ENCODE peak calls at places on chromosomes 6 and 20, in eight cellular contexts. Z is NCI-H1436; R is stimulated activated CD4-positive, alpha-beta T cell treated with anti-CD3 and anti-CD28 coated beads, Interleukin-4, amount 100 ng/mL, for 48 hours; C is uterus; L is choroid plexus epithelial cell; I is WERI-Rb-1; Q is ACHN; M is DMS153. W is an unnamed sample.

GRCh38 chr20:9218412-9219001 is 149.6 kb downstream of the PLCB4 start:
- DNase-seq in Z (no peak), R (no peak), C (peak), L (peak), I (no peak), Q (no peak), M (peak), W (no peak)

GRCh38 chr6:16947461-16948159 is 154.2 kb upstream of the STMND1 start:
- DNase-seq in Z (peak), R (no peak), C (peak), L (peak), I (no peak), Q (no peak), M (peak), W (peak)

GRCh38 chr20:11457476-11457875 is 460.2 kb upstream of the BTBD3 start:
- DNase-seq in Z (no peak), R (no peak), C (no peak), L (peak), I (no peak), Q (no peak), M (no peak), W (no peak)

GRCh38 chr6:125307150-125307838 is 5.5 kb upstream of the HDDC2 start:
- DNase-seq in Z (no peak), R (no peak), C (no peak), L (peak), I (no peak), Q (no peak), M (no peak), W (no peak)

GRCh38 chr6:47724300-47724699 is 25.9 kb downstream of the ADGRF4 start:
- DNase-seq in Z (no peak), R (no peak), C (no peak), L (no peak), I (no peak), Q (no peak), M (no peak), W (no peak)

GRCh38 chr6:134468633-134469032 is 150.7 kb upstream of the SGK1 start:
- DNase-seq in Z (no peak), R (no peak), C (no peak), L (no peak), I (no peak), Q (no peak), M (no peak), W (peak)

GRCh38 chr6:104957301-104958177 is 632 bp downstream of the LIN28B start:
- DNase-seq in Z (no peak), R (no peak), C (no peak), L (no peak), I (no peak), Q (no peak), M (no peak), W (no peak)

GRCh38 chr20:9989066-9989724 is 45.6 kb upstream of the ANKEF1 start:
- DNase-seq in Z (no peak), R (no peak), C (no peak), L (peak), I (no peak), Q (no peak), M (no peak), W (no peak)

GRCh38 chr20:10800288-10800687 is 126.5 kb upstream of the JAG1 start:
- DNase-seq in Z (peak), R (no peak), C (no peak), L (no peak), I (no peak), Q (no peak), M (peak), W (no peak)

GRCh38 chr6:8513174-8513573 is 77.8 kb upstream of the SLC35B3 start:
- DNase-seq in Z (no peak), R (no peak), C (no peak), L (no peak), I (no peak), Q (no peak), M (no peak), W (no peak)

GRCh38 chr20:2330090-2330695 is 34.4 kb downstream of the TGM3 start:
- DNase-seq in Z (peak), R (no peak), C (no peak), L (no peak), I (no peak), Q (no peak), M (peak), W (no peak)

GRCh38 chr6:42250509-42250908 is 32.8 kb upstream of the MRPS10 start:
- DNase-seq in Z (no peak), R (no peak), C (no peak), L (no peak), I (no peak), Q (no peak), M (no peak), W (no peak)

GRCh38 chr6:1088441-1089001 is 223.4 kb upstream of the FOXQ1 start:
- DNase-seq in Z (no peak), R (no peak), C (no peak), L (no peak), I (no peak), Q (no peak), M (no peak), W (no peak)

GRCh38 chr6:104126621-104127020 is 733.1 kb downstream of the HACE1 start:
- DNase-seq in Z (no peak), R (no peak), C (no peak), L (no peak), I (no peak), Q (no peak), M (no peak), W (no peak)

GRCh38 chr20:51665543-51666118 is 102.6 kb downstream of the ATP9A start:
- DNase-seq in Z (no peak), R (no peak), C (no peak), L (no peak), I (no peak), Q (no peak), M (no peak), W (no peak)

GRCh38 chr6:14026831-14027539 is 90.6 kb upstream of the CD83 start:
- DNase-seq in Z (no peak), R (no peak), C (no peak), L (no peak), I (no peak), Q (no peak), M (no peak), W (no peak)

GRCh38 chr6:79463721-79464120 is 73.5 kb downstream of the LCA5 start:
- DNase-seq in Z (no peak), R (no peak), C (no peak), L (no peak), I (no peak), Q (no peak), M (no peak), W (no peak)

GRCh38 chr20:50245561-50246366 is 55.1 kb downstream of the CEBPB start:
- DNase-seq in Z (no peak), R (no peak), C (no peak), L (peak), I (no peak), Q (peak), M (no peak), W (no peak)

GRCh38 chr20:44247131-44247571 is at the start of gene GDAP1L1:
- DNase-seq in Z (peak), R (no peak), C (no peak), L (no peak), I (peak), Q (no peak), M (no peak), W (peak)

GRCh38 chr6:95658896-95659295 is 81.6 kb downstream of the MANEA start:
- DNase-seq in Z (peak), R (no peak), C (no peak), L (no peak), I (no peak), Q (no peak), M (no peak), W (peak)

GRCh38 chr6:129812145-129812777 is 48.9 kb downstream of the TMEM244 start:
- DNase-seq in Z (no peak), R (no peak), C (no peak), L (peak), I (no peak), Q (no peak), M (no peak), W (no peak)

GRCh38 chr20:41969656-41970055 is 351.5 kb upstream of the CHD6 start:
- DNase-seq in Z (no peak), R (no peak), C (no peak), L (no peak), I (no peak), Q (no peak), M (no peak), W (no peak)

GRCh38 chr20:48638546-48638945 is 189.3 kb downstream of the PREX1 start:
- DNase-seq in Z (no peak), R (no peak), C (no peak), L (peak), I (no peak), Q (peak), M (no peak), W (no peak)

GRCh38 chr20:13261460-13262301 is 40.6 kb downstream of the ISM1 start:
- DNase-seq in Z (peak), R (peak), C (peak), L (peak), I (peak), Q (peak), M (peak), W (peak)

GRCh38 chr6:130720076-130720475 is 107.1 kb upstream of the SMLR1 start:
- DNase-seq in Z (no peak), R (no peak), C (no peak), L (no peak), I (no peak), Q (no peak), M (no peak), W (no peak)

GRCh38 chr6:158536891-158537798 is 22.7 kb upstream of the TMEM181 start:
- DNase-seq in Z (peak), R (no peak), C (no peak), L (no peak), I (peak), Q (peak), M (peak), W (peak)

GRCh38 chr6:141403827-141404226 is 728.9 kb upstream of the GJE1 start:
- DNase-seq in Z (no peak), R (no peak), C (no peak), L (peak), I (no peak), Q (no peak), M (no peak), W (no peak)

GRCh38 chr6:35360349-35361138 is 18.2 kb downstream of the PPARD start:
- DNase-seq in Z (no peak), R (no peak), C (no peak), L (peak), I (no peak), Q (peak), M (no peak), W (no peak)

GRCh38 chr6:43405354-43405753 is 22.0 kb upstream of the ABCC10 start:
- DNase-seq in Z (no peak), R (no peak), C (no peak), L (no peak), I (no peak), Q (no peak), M (no peak), W (no peak)